ENCODE peak calls at places on chromosomes 4 and X, in nine cellular contexts. H is stimulated activated CD4-positive, alpha-beta T cell treated with anti-CD3 and anti-CD28 coated beads, Interleukin-15, amount 100 ng/mL, for 1 hour; Z is activated CD8-positive, alpha-beta T cell treated with anti-CD3 and anti-CD28 coated beads, Interleukin-2, amount 10 ng/mL, durations not matched to agents 7 days and 5 days; J is cardiac fibroblast; U is K562; Y is ovary; L is NCI-H187 treated with DMSO at 0.1 percent for 48 hours; G is CD4-positive, alpha-beta T cell; A is HAP-1. P is an unnamed sample.

GRCh38 chrX:153903991-153904957 is at the start of gene AVPR2:
- DNase-seq in Y (no peak), H (no peak), G (no peak), L (no peak), U (peak; percentile 31), Z (no peak), J (no peak), A (no peak), P (no peak)

GRCh38 chrX:39822133-39822748 is 275.5 kb downstream of the BCOR start:
- DNase-seq in H (no peak), L (no peak), G (no peak), Y (no peak), U (no peak), J (no peak), A (no peak), Z (no peak), P (no peak)

GRCh38 chr4:187183351-187183750 is 459.7 kb upstream of the FAT1 start:
- DNase-seq in U (no peak), H (no peak), G (no peak), L (no peak), A (no peak), J (no peak), Z (no peak), Y (no peak), P (no peak)

GRCh38 chrX:110311437-110312230 is 6.3 kb downstream of the AMMECR1 start:
- DNase-seq in U (no peak), Z (no peak), G (no peak), L (no peak), J (no peak), A (peak; percentile 63), H (no peak), Y (no peak), P (no peak)

GRCh38 chr4:186020793-186021407 is 48.1 kb upstream of the TLR3 start:
- DNase-seq in Y (no peak), H (no peak), U (no peak), J (no peak), Z (no peak), A (no peak), L (no peak), G (no peak), P (no peak)

GRCh38 chr4:20532096-20532495 is 168.2 kb upstream of the PACRGL start:
- DNase-seq in U (no peak), J (no peak), Z (no peak), H (no peak), Y (no peak), L (no peak), G (no peak), A (no peak), P (no peak)

GRCh38 chrX:426881-427280 is 40.2 kb upstream of the PPP2R3B start:
- DNase-seq in L (no peak), H (no peak), J (peak; percentile 32), U (no peak), Y (no peak), G (no peak), Z (no peak), A (no peak), P (no peak)

GRCh38 chr4:112403072-112403945 is 106.1 kb downstream of the ALPK1 start:
- DNase-seq in G (no peak), A (peak; percentile 64), J (no peak), U (no peak), H (no peak), Z (no peak), Y (no peak), L (no peak), P (peak; percentile 51)

GRCh38 chrX:63250253-63250868 is 100.8 kb downstream of the SPIN4 start:
- DNase-seq in Y (no peak), L (no peak), U (peak; percentile 19), Z (peak; percentile 71), G (peak; percentile 1), A (peak; percentile 82), J (peak; percentile 88), H (no peak), P (peak; percentile 55)

GRCh38 chrX:96820935-96821334 is 62.8 kb upstream of the RPA4 start:
- DNase-seq in G (no peak), Z (no peak), A (no peak), L (no peak), J (no peak), Y (no peak), H (no peak), U (no peak), P (no peak)

GRCh38 chrX:15744181-15744867 is 6.3 kb downstream of the CA5B start:
- DNase-seq in J (no peak), H (no peak), Y (peak; percentile 48), Z (no peak), G (no peak), L (no peak), U (no peak), A (no peak), P (no peak)

GRCh38 chr4:9804918-9805317 is 23.5 kb downstream of the DRD5 start:
- DNase-seq in J (no peak), H (no peak), U (no peak), Y (no peak), L (no peak), Z (no peak), A (no peak), G (no peak), P (no peak)

GRCh38 chrX:43805579-43805978 is 76.7 kb downstream of the MAOB start:
- DNase-seq in A (no peak), U (no peak), G (no peak), J (no peak), Y (no peak), H (no peak), L (no peak), Z (no peak), P (no peak)

GRCh38 chrX:49177338-49177833 is 5.7 kb downstream of the PLP2 start:
- DNase-seq in H (no peak), G (no peak), A (no peak), Z (peak; percentile 33), L (no peak), U (no peak), Y (no peak), J (no peak), P (no peak)

GRCh38 chrX:111447298-111447697 is 35.3 kb upstream of the DCX start:
- DNase-seq in U (peak; percentile 11), A (peak; percentile 77), Z (peak; percentile 20), G (no peak), J (peak; percentile 0), Y (no peak), L (no peak), H (no peak), P (peak; percentile 13)

GRCh38 chr4:7973545-7973981 is 33.9 kb upstream of the AFAP1 start:
- DNase-seq in A (no peak), U (no peak), L (no peak), Z (no peak), H (no peak), Y (no peak), J (peak; percentile 64), G (no peak), P (no peak)